ENCODE peak calls at places on chromosomes 11 and 22, in five cellular contexts. Y is neural progenitor cell, D is PC-3, R is HCT116, N is GM23338. S is an unnamed sample.

GRCh38 chr22:37166675-37167066 is 17.0 kb upstream of the IL2RB start:
- DNase-seq in Y (peak; percentile 86), D (peak; percentile 75), R (no peak), N (peak; percentile 84), S (peak; percentile 80)

GRCh38 chr11:36458129-36458918 is 51.7 kb downstream of the TRAF6 start:
- DNase-seq in Y (no peak), D (no peak), R (no peak), N (peak; percentile 18), S (no peak)

GRCh38 chr11:34667810-34668582 is 47.1 kb downstream of the EHF start:
- DNase-seq in Y (no peak), D (peak; percentile 92), R (no peak), N (no peak), S (no peak)

GRCh38 chr11:59785818-59786217 is 24.8 kb downstream of the MRPL16 start:
- DNase-seq in Y (no peak), D (no peak), R (no peak), N (no peak), S (no peak)

GRCh38 chr11:17645190-17645970 is 74.0 kb upstream of the MYOD1 start:
- DNase-seq in Y (no peak), D (no peak), R (no peak), N (peak; percentile 43), S (no peak)

GRCh38 chr11:86741489-86742435 is 58.6 kb upstream of the PRSS23 start:
- DNase-seq in Y (no peak), D (peak; percentile 91), R (no peak), N (no peak), S (peak; percentile 91)

GRCh38 chr11:57478971-57479663 is 18.8 kb downstream of the RTN4RL2 start:
- DNase-seq in Y (no peak), D (no peak), R (no peak), N (no peak), S (no peak)

GRCh38 chr11:100663583-100663982 is 23.5 kb upstream of the ARHGAP42 start:
- DNase-seq in Y (no peak), D (no peak), R (no peak), N (peak; percentile 45), S (no peak)

GRCh38 chr11:97657852-97658251 is 1268.0 kb downstream of the JRKL start:
- DNase-seq in Y (no peak), D (no peak), R (no peak), N (no peak), S (no peak)

GRCh38 chr22:31089101-31090100 is 8.3 kb downstream of the SMTN start:
- DNase-seq in Y (peak; percentile 61), D (no peak), R (no peak), N (peak; percentile 59), S (peak; percentile 64)

GRCh38 chr11:45060707-45061106 is 85.7 kb upstream of the PRDM11 start:
- DNase-seq in Y (no peak), D (peak; percentile 8), R (no peak), N (no peak), S (no peak)

GRCh38 chr11:119993732-119994131 is 144.2 kb downstream of the TRIM29 start:
- DNase-seq in Y (no peak), D (no peak), R (no peak), N (peak; percentile 34), S (no peak)

GRCh38 chr11:32615422-32615821 is 31.8 kb downstream of the EIF3M start:
- DNase-seq in Y (peak; percentile 6), D (peak; percentile 28), R (no peak), N (peak; percentile 31), S (no peak)

DNA sequence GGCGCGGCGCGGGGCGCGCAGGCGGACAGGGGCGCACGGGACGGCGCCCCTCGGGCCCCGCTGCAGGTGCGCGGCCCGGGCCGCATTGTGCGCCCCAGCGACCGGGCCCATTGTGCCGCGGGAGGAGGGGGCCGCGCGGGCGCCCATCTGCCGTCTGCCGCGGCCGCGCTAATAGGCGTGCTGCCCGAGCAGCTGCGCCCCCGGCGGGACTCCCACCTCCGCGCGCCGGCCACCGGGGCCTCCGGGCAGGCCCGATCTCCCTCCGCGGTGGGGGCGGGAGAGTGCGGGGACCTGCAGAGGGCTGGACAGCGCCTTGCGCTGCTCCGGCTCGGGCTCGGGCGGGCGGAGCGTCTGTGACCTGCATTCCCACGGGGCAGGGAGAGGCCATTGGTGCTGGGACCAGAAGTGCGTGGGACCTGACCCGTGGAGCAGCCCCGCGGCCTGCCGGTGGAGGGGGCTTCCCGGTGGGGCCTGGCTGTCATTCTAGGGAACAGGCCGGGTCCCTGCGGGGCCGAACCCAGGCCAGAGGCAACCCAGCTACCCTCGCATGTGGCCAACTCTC is 950 bp downstream of the BRSK2 start:
- DNase-seq in Y (peak; percentile 90), D (no peak), R (no peak), N (peak; percentile 65), S (peak; percentile 55)
- TF ChIP-seq EZH2phosphoT487 in Y (no peak), D (no peak), R (no peak), N (no peak), S (no peak)

GRCh38 chr11:74719011-74719410 is 12.2 kb downstream of the CHRDL2 start:
- DNase-seq in Y (no peak), D (no peak), R (no peak), N (no peak), S (no peak)

GRCh38 chr11:74723511-74723910 is 7.7 kb downstream of the CHRDL2 start:
- DNase-seq in Y (no peak), D (no peak), R (no peak), N (no peak), S (no peak)

GRCh38 chr11:74720596-74721478 is 10.4 kb downstream of the CHRDL2 start:
- DNase-seq in Y (no peak), D (no peak), R (no peak), N (peak; percentile 15), S (no peak)

GRCh38 chr11:74717211-74717997 is 13.8 kb downstream of the CHRDL2 start:
- DNase-seq in Y (peak; percentile 35), D (no peak), R (no peak), N (no peak), S (no peak)

DNA sequence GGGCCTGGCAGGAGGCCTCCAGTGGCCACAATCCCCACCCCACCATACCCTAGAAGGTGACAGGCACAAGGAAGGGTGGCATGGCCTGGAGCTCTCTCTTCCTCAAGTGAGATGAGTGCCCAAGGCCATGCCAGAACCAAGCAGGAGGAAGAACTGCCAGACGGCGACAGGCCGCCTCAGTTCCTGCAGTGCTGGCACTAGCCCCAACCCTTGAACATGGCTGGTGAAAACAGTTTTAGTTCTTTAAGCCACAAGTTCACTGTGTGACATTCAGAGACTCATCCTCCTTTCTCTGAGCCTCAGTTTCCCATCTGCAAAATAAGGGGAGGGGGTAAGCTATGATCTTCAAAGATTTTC is 9.8 kb downstream of the CHRDL2 start:
- DNase-seq in Y (no peak), D (no peak), R (no peak), N (no peak), S (no peak)
- TF ChIP-seq EZH2phosphoT487 in Y (no peak), D (no peak), R (no peak), N (no peak), S (no peak)

GRCh38 chr11:9893474-9893873 is 229.6 kb downstream of the SWAP70 start:
- DNase-seq in Y (peak; percentile 5), D (peak; percentile 13), R (no peak), N (peak; percentile 44), S (no peak)
- TF ChIP-seq EZH2phosphoT487 in Y (no peak), D (no peak), R (no peak), N (no peak), S (no peak)

DNA sequence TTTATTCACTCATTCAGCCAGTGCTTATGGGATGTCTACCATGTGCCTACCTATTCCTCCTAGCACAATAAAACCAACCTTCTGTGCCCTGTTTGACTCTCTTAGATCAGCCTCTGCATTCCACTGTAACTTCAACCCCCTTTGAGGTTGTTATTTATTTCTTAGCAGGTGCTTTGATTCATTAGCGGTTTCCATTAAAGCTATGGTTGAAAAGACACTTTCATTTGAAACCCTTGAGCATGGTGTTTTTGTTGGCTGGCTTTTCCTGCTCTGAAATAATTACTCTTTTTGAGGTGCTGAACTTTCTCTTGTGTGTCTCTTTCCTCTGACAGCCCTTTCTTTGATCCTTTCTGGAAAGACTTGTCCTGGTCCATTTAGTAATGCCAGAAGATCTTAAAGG is 570.6 kb upstream of the LARGE1 start:
- DNase-seq in Y (no peak), D (no peak), R (no peak), N (no peak), S (no peak)
- TF ChIP-seq EZH2phosphoT487 in Y (no peak), D (no peak), R (no peak), N (no peak), S (no peak)

DNA sequence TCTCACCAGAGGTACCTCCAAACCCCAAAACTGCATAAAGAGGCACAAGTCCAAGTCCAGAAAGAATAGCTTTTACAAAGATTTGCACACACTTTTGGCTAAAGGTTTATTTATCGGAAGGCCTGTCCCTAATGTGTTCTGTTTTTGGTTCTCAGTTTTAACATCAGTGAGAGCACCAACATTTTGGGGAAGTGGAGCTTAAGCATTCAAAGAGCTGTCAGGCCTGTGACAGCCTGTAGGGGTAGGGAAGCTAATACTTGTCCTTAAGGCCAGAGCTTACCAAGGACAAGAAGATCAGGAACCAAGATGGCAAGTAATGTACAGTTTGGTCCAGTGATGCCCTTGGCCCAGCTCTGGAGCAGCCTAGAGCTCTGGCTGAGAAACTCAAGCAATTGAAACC is 38.9 kb upstream of the SCUBE2 start:
- DNase-seq in Y (no peak), D (no peak), R (no peak), N (no peak), S (no peak)
- TF ChIP-seq EZH2phosphoT487 in Y (no peak), D (no peak), R (no peak), N (no peak), S (no peak)

GRCh38 chr11:10488581-10489443 is 33.7 kb downstream of the AMPD3 start:
- DNase-seq in Y (no peak), D (no peak), R (no peak), N (no peak), S (no peak)

GRCh38 chr11:10486161-10486840 is 31.2 kb downstream of the AMPD3 start:
- DNase-seq in Y (no peak), D (no peak), R (no peak), N (no peak), S (no peak)

GRCh38 chr11:10489444-10489785 is 34.4 kb downstream of the AMPD3 start:
- DNase-seq in Y (no peak), D (no peak), R (no peak), N (no peak), S (no peak)

GRCh38 chr11:10487002-10487647 is 32.1 kb downstream of the AMPD3 start:
- DNase-seq in Y (no peak), D (no peak), R (no peak), N (no peak), S (no peak)

GRCh38 chr11:10488121-10488580 is 33.1 kb downstream of the AMPD3 start:
- DNase-seq in Y (no peak), D (peak; percentile 88), R (peak; percentile 86), N (peak; percentile 37), S (no peak)
- TF ChIP-seq EZH2phosphoT487 in Y (no peak), D (no peak), R (no peak), N (no peak), S (no peak)

DNA sequence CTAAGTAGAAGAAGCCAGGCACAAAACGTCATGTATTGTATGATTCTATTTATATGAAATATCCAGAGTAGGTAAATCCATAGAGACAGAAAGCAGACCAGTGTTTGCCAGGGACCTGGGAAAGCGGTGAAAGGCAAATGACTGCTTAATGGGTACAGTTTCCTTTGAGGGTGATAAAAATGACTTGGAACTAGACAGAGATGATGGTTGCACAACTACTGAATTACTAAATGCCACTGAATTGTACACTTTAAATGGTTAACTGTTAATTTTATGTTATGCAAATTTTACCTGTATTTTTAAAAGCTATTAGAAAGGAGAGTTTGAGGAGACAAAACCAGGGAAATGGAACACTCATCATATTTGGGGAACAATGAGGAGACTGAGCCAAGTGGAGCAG is 61.8 kb upstream of the USP47 start:
- DNase-seq in Y (no peak), D (no peak), R (no peak), N (no peak), S (no peak)
- TF ChIP-seq EZH2phosphoT487 in Y (no peak), D (no peak), R (no peak), N (no peak), S (no peak)